ENCODE peak calls at places on chromosome X, in five cellular contexts. U is AG10803, T is PC-3, C is dorsolateral prefrontal cortex, W is choroid plexus epithelial cell. B is an unnamed sample.

GRCh38 chrX:79169484-79169883 is 25.0 kb downstream of the GPR174 start:
- DNase-seq in U (no peak), T (no peak), C (no peak), W (no peak), B (peak)

GRCh38 chrX:151825927-151826471 is 86.7 kb upstream of the MAGEA4 start:
- DNase-seq in U (peak), T (peak), C (no peak), W (peak), B (peak)

GRCh38 chrX:15350329-15350996 is 15.1 kb upstream of the PIGA start:
- DNase-seq in U (no peak), T (no peak), C (no peak), W (peak), B (no peak)

GRCh38 chrX:54248309-54248708 is 65.3 kb upstream of the FAM120C start:
- DNase-seq in U (peak), T (peak), C (no peak), W (peak), B (peak)

GRCh38 chrX:7131621-7132020 is 15.9 kb upstream of the STS start:
- DNase-seq in U (no peak), T (peak), C (no peak), W (no peak), B (no peak)

GRCh38 chrX:54891573-54891972 is 29.1 kb upstream of the TRO start:
- DNase-seq in U (peak), T (peak), C (no peak), W (peak), B (peak)

GRCh38 chrX:49840679-49841078 is 11.6 kb downstream of the PAGE4 start:
- DNase-seq in U (peak), T (peak), C (peak), W (peak), B (peak)

GRCh38 chrX:83845397-83845796 is 15.5 kb upstream of the CYLC1 start:
- DNase-seq in U (peak), T (peak), C (no peak), W (peak), B (peak)

GRCh38 chrX:49754238-49754857 is 58.6 kb upstream of the PAGE1 start:
- DNase-seq in U (peak), T (peak), C (no peak), W (peak), B (peak)

GRCh38 chrX:123736333-123736921 is 3.6 kb upstream of the THOC2 start:
- DNase-seq in U (peak), T (no peak), C (no peak), W (peak), B (peak)

GRCh38 chrX:134484039-134484438 is 24.1 kb downstream of the HPRT1 start:
- DNase-seq in U (peak), T (peak), C (no peak), W (peak), B (peak)

GRCh38 chrX:149453030-149453429 is 52.1 kb downstream of the IDS start:
- DNase-seq in U (peak), T (peak), C (no peak), W (peak), B (peak)

GRCh38 chrX:140913802-140914501 is 88.4 kb upstream of the SPANXB1 start:
- DNase-seq in U (no peak), T (no peak), C (no peak), W (no peak), B (no peak)

GRCh38 chrX:150730719-150731118 is 37.5 kb downstream of the MTMR1 start:
- DNase-seq in U (peak), T (no peak), C (no peak), W (no peak), B (peak)

GRCh38 chrX:118272237-118272636 is 73.7 kb upstream of the WDR44 start:
- DNase-seq in U (peak), T (peak), C (no peak), W (peak), B (peak)

GRCh38 chrX:107565916-107566602 is 62.3 kb upstream of the PRPS1 start:
- DNase-seq in U (peak), T (peak), C (no peak), W (peak), B (peak)

GRCh38 chrX:135384161-135384836 is 37.4 kb upstream of the SMIM10L2A start:
- DNase-seq in U (no peak), T (no peak), C (no peak), W (no peak), B (no peak)

DNA sequence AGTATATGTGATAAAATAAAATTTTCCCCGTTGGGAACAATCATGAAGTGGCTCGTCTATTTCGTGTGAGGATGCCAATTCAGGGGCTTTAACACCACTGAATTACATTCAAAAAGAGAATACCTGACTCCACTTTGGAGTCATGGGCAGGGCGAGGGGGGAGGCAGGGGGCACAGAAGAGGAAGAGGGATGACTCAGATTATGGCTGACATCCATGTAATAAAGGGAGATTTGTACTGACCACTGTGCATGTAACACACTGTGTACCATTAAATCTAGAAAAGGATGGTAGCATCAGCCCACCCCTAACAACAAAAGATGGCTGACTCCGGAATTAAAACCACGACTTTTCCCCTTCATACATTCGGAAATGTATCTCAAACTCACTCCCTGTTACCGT is 1.3 kb downstream of the SLC9A7 start:
- DNase-seq in U (no peak), T (peak), C (no peak), W (no peak), B (peak)
- H3K4me3 ChIP-seq in U (peak), T (peak), C (peak), W (peak), B (peak)

GRCh38 chrX:103779156-103779555 is 2.5 kb downstream of the PLP1 start:
- DNase-seq in U (no peak), T (no peak), C (peak), W (peak), B (no peak)

GRCh38 chrX:103773445-103773844 is 3.2 kb upstream of the PLP1 start:
- DNase-seq in U (no peak), T (no peak), C (no peak), W (no peak), B (no peak)

GRCh38 chrX:103776586-103776985 is at the start of gene PLP1:
- DNase-seq in U (no peak), T (no peak), C (no peak), W (no peak), B (no peak)

GRCh38 chrX:103774070-103774642 is 2.5 kb upstream of the PLP1 start:
- DNase-seq in U (peak), T (peak), C (peak), W (peak), B (peak)
- TF ChIP-seq CTCF in U (peak), T (peak), C (peak), W (peak), B (peak)

GRCh38 chrX:72182924-72183323 is 1.4 kb downstream of the PIN4 start:
- DNase-seq in U (no peak), T (no peak), C (no peak), W (no peak), B (no peak)
- H3K4me3 ChIP-seq in U (peak), T (peak), C (no peak), W (no peak), B (no peak)

DNA sequence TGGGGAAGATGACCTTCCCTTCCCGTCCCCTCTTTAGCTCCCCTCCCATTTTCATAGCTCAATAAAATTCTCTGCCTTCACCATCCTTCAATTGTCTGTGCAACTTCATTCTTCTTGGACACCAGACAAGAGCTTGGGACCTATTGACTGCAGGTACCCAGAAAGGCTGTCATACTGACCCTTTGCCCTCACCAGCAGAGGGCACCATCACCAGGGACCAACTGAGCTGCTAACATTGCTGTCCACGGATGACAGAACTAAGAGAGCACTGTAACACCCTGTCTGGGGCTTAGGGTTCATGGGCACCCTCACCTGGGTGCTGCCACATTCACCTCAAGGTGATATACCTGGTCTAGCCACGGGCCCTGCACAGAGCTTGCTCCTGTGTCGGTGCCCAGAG is 141.3 kb upstream of the VCX3B start:
- DNase-seq in U (no peak), T (peak), C (no peak), W (no peak), B (no peak)
- TF ChIP-seq CTCF in U (no peak), T (peak), C (no peak), W (no peak), B (no peak)

GRCh38 chrX:12206413-12206812 is 68.1 kb downstream of the FRMPD4 start:
- DNase-seq in U (no peak), T (peak), C (no peak), W (no peak), B (no peak)

GRCh38 chrX:12210196-12210815 is 72.0 kb downstream of the FRMPD4 start:
- DNase-seq in U (peak), T (peak), C (peak), W (peak), B (peak)

GRCh38 chrX:12210921-12211320 is 72.6 kb downstream of the FRMPD4 start:
- DNase-seq in U (peak), T (peak), C (no peak), W (no peak), B (peak)
- H3K4me3 ChIP-seq in U (peak), T (peak), C (no peak), W (no peak), B (peak)

DNA sequence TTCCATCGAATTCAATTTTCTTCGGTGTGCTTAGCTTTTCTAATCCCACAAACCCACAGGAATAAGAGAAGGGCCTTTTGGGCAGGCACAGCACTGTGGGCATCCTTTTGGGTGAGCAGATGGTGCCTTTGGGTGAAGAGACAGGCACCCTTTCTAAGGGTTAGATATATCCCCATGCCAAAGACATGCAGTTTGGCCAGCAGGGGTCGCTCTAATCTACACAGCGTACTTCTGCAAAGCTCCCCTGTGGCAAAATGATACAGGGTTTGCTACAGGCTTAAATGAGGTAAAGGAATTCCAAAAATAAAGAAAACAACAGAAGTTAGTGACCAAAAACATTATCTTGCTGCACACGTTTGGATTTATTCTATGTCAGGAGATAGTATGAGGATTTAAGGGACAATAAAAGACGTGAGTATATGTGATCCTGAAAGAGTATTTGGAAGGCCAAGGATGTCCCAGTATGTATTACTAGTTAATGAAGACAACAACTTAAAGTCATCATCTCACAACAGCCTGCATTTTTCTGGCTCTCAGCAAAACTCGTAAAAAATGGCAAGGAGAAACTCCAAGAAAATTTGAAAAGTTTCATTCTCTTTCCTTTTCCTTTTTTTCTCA is 49.5 kb downstream of the PHEX start:
- DNase-seq in U (peak), T (peak), C (no peak), W (peak), B (peak)
- TF ChIP-seq CTCF in U (peak), T (peak), C (no peak), W (peak), B (peak)

DNA sequence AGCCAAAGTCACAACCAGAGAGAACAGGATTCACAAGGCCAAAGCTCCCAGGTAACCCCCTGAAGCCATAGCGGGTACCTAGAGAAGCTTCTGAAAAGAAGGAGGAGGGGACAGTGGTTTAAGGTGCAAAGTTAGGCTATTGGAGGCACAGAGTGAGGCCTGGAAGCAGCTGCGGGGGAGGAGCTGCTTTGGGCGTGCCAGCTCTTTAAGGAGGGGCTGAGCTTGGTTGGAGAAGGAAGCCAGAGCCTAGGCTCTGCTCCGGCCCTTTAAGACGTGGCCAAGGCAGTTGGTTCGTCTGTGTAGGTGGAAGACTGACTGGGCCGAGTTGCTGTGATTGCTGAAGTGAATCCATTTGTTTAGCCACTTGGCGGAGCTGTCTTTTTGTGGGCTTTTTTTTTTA is 1.5 kb downstream of the KLF8 start:
- DNase-seq in U (peak), T (no peak), C (peak), W (peak), B (peak)
- H3K4me3 ChIP-seq in U (no peak), T (no peak), C (peak), W (no peak), B (peak)

GRCh38 chrX:40173662-40174593 is 76.2 kb upstream of the BCOR start:
- DNase-seq in U (no peak), T (peak), C (no peak), W (peak), B (no peak)
- TF ChIP-seq CTCF in U (peak), T (peak), C (no peak), W (no peak), B (no peak)

GRCh38 chrX:119986203-119986602 is 42.7 kb upstream of the NKAP start:
- DNase-seq in U (no peak), T (no peak), C (no peak), W (no peak), B (no peak)

GRCh38 chrX:119996069-119996468 is 52.5 kb upstream of the NKAP start:
- DNase-seq in U (no peak), T (no peak), C (no peak), W (no peak), B (no peak)

GRCh38 chrX:119989905-119990408 is 46.4 kb upstream of the NKAP start:
- DNase-seq in U (no peak), T (no peak), C (no peak), W (no peak), B (no peak)

GRCh38 chrX:119990409-119990994 is 47.0 kb upstream of the NKAP start:
- DNase-seq in U (no peak), T (no peak), C (no peak), W (no peak), B (no peak)

GRCh38 chrX:119990995-119991787 is 47.6 kb upstream of the NKAP start:
- DNase-seq in U (no peak), T (no peak), C (no peak), W (no peak), B (no peak)
- H3K4me3 ChIP-seq in U (no peak), T (peak), C (no peak), W (no peak), B (no peak)

GRCh38 chrX:41441934-41442823 is 5.0 kb upstream of the NYX start:
- DNase-seq in U (peak), T (peak), C (peak), W (peak), B (peak)
- TF ChIP-seq CTCF in U (peak), T (peak), C (no peak), W (peak), B (peak)

B was measured in fibroblast of mammary gland.